ENCODE peak calls at places on chromosomes 12 and 14, in four cellular contexts. Y is endothelial cell of umbilical vein, N is tibial nerve, X is ovary. P is an unnamed sample.

GRCh38 chr12:54401127-54401526 is 16.6 kb upstream of the ZNF385A start:
- DNase-seq in Y (no peak), N (no peak), X (no peak), P (no peak)

GRCh38 chr12:77152623-77153193 is 87.3 kb upstream of the E2F7 start:
- DNase-seq in Y (peak; percentile 68), N (no peak), X (no peak), P (no peak)

GRCh38 chr12:12266389-12266872 is 413 bp downstream of the LRP6 start:
- DNase-seq in Y (no peak), N (no peak), X (peak; percentile 62), P (no peak)

GRCh38 chr14:68232643-68233055 is 413.1 kb downstream of the RAD51B start:
- DNase-seq in Y (peak; percentile 99), N (no peak), X (no peak), P (peak; percentile 58)

GRCh38 chr14:92990456-92991430 is 67.8 kb downstream of the CHGA start:
- DNase-seq in Y (no peak), N (no peak), X (peak; percentile 30), P (no peak)

GRCh38 chr12:20262131-20262530 is 106.2 kb upstream of the PDE3A start:
- DNase-seq in Y (no peak), N (no peak), X (no peak), P (no peak)

GRCh38 chr14:98551028-98551427 is 721.0 kb downstream of the BCL11B start:
- DNase-seq in Y (no peak), N (no peak), X (no peak), P (no peak)

GRCh38 chr12:76470028-76470939 is 89.3 kb downstream of the OSBPL8 start:
- DNase-seq in Y (peak; percentile 68), N (no peak), X (no peak), P (no peak)

GRCh38 chr12:92077530-92077929 is 68.1 kb downstream of the BTG1 start:
- DNase-seq in Y (no peak), N (no peak), X (no peak), P (no peak)

GRCh38 chr14:102392506-102392905 is 29.8 kb downstream of the TECPR2 start:
- DNase-seq in Y (no peak), N (no peak), X (no peak), P (no peak)

GRCh38 chr14:102394717-102395378 is 32.1 kb downstream of the TECPR2 start:
- DNase-seq in Y (no peak), N (no peak), X (no peak), P (no peak)

GRCh38 chr14:102389261-102389660 is 26.5 kb downstream of the TECPR2 start:
- DNase-seq in Y (no peak), N (no peak), X (no peak), P (no peak)

GRCh38 chr14:102390064-102390463 is 27.3 kb downstream of the TECPR2 start:
- DNase-seq in Y (peak; percentile 83), N (no peak), X (no peak), P (no peak)

DNA sequence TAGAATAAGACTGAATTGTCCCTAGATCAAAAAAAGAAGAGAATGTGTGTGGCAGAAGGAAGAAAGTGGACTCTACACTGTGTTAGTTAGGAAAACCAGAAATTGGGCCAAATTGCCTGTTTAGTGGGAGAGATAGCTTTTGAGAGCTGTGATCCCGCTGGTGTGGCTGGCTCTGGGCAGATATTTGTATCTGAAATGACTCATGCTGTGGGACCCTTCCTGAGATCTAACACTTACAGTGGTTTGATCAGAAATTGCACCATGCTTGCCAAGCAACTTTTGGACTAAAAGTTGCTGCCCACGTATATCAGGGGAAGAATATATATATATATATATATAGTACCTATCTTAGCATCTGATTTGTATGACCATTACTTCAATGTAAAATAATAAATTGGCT is 27.7 kb downstream of the TECPR2 start:
- DNase-seq in Y (no peak), N (no peak), X (no peak), P (no peak)
- H3K27ac ChIP-seq in Y (peak overlapping the region; percentile 47), N (no peak overlapping the region), X (no peak overlapping the region), P (peak overlapping the region; percentile 15)

GRCh38 chr12:47789712-47790489 is 16.9 kb downstream of the SLC48A1 start:
- DNase-seq in Y (no peak), N (no peak), X (no peak), P (no peak)
- TF ChIP-seq POLR2A in Y (no peak), N (no peak), X (no peak), P (no peak)

GRCh38 chr12:69298133-69298532 is 50.0 kb upstream of the LYZ start:
- DNase-seq in Y (no peak), N (no peak), X (no peak), P (no peak)
- TF ChIP-seq CTCF in Y (no peak), N (no peak), X (no peak), P (no peak)

GRCh38 chr14:22513066-22513812 is 75.8 kb downstream of the DAD1 start:
- DNase-seq in Y (peak; percentile 56), N (no peak), X (no peak), P (no peak)
- H3K27ac ChIP-seq in Y (no peak overlapping the region), N (peak overlapping the region; percentile 67), X (no peak overlapping the region), P (peak overlapping the region; percentile 63)

GRCh38 chr14:55577229-55577628 is 2.8 kb upstream of the KTN1 start:
- DNase-seq in Y (no peak), N (no peak), X (no peak), P (no peak)

GRCh38 chr14:55580401-55581010 is 499 bp downstream of the KTN1 start:
- DNase-seq in Y (peak; percentile 35), N (no peak), X (peak; percentile 67), P (peak; percentile 36)

GRCh38 chr14:55581011-55581806 is 1.2 kb downstream of the KTN1 start:
- DNase-seq in Y (peak; percentile 47), N (no peak), X (peak; percentile 67), P (peak; percentile 42)

GRCh38 chr14:55578511-55578910 is 1.5 kb upstream of the KTN1 start:
- DNase-seq in Y (no peak), N (no peak), X (no peak), P (no peak)

GRCh38 chr14:55579724-55580400 is at the start of gene KTN1:
- DNase-seq in Y (peak; percentile 76), N (peak; percentile 63), X (peak; percentile 86), P (peak; percentile 86)
- TF ChIP-seq POLR2A in Y (peak; percentile 67), N (no peak), X (peak; percentile 55), P (no peak)

GRCh38 chr12:25825494-25825893 is 133.0 kb upstream of the RASSF8 start:
- DNase-seq in Y (no peak), N (no peak), X (no peak), P (no peak)
- TF ChIP-seq CTCF in Y (no peak), N (no peak), X (no peak), P (no peak)

GRCh38 chr12:47818007-47818376 is 1.7 kb downstream of the HDAC7 start:
- DNase-seq in Y (no peak), N (no peak), X (no peak), P (no peak)
- H3K27ac ChIP-seq in Y (peak overlapping the region; percentile 87), N (peak overlapping the region; percentile 98), X (peak overlapping the region; percentile 96), P (peak overlapping the region; percentile 97)

GRCh38 chr12:47828967-47829482 is 9.3 kb upstream of the HDAC7 start:
- DNase-seq in Y (peak; percentile 77), N (peak; percentile 79), X (peak; percentile 93), P (peak; percentile 82)
- TF ChIP-seq POLR2A in Y (no peak), N (no peak), X (no peak), P (no peak)

GRCh38 chr12:130286041-130286440 is 51.6 kb upstream of the PIWIL1 start:
- DNase-seq in Y (no peak), N (no peak), X (no peak), P (no peak)

GRCh38 chr12:130280226-130280625 is 57.5 kb upstream of the PIWIL1 start:
- DNase-seq in Y (no peak), N (no peak), X (no peak), P (no peak)

GRCh38 chr12:130286741-130287140 is 50.9 kb upstream of the PIWIL1 start:
- DNase-seq in Y (no peak), N (no peak), X (no peak), P (no peak)

GRCh38 chr12:130281157-130281799 is 56.4 kb upstream of the PIWIL1 start:
- DNase-seq in Y (no peak), N (no peak), X (peak; percentile 53), P (no peak)
- TF ChIP-seq CTCF in Y (peak; percentile 41), N (peak; percentile 37), X (no peak), P (peak; percentile 40)

GRCh38 chr14:60616326-60617044 is 32.8 kb downstream of the SIX1 start:
- DNase-seq in Y (peak; percentile 13), N (no peak), X (no peak), P (no peak)

GRCh38 chr14:60622920-60623263 is 26.4 kb downstream of the SIX1 start:
- DNase-seq in Y (no peak), N (no peak), X (no peak), P (no peak)

GRCh38 chr14:60621386-60621785 is 27.9 kb downstream of the SIX1 start:
- DNase-seq in Y (no peak), N (no peak), X (no peak), P (no peak)

GRCh38 chr14:60618200-60618599 is 31.1 kb downstream of the SIX1 start:
- DNase-seq in Y (no peak), N (no peak), X (no peak), P (peak; percentile 51)

DNA sequence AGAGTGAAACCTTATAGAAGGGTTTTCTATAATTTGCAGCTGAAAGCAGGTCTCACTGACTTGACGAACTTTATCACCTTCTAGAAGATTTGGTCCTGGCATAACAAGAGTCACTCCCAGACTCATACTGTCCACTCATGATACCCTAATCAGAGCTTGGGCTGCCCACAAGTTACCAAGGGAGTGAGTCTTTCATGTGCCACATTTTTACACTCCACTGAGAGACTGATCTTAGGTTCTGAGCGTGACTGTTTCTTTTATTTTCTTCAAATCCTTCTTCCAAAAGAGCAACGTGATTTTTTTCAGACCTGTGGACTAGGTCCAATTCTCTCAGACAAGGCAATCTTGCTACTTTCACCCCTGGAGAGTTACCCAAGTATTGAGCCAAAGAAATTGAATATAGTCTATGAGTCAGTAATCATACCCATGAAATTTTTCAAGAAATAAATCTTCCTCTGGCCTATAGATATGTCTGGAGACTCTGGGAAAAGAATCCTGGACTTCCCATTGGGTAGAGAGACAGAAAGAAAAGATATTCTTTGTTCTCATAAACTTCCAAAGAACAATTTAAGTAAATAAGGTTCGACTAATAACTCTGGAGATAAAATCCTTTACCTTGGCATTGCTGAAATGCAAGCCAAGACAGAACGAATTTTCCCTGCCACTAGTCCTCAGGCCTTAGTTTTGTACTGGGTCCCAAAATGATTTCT is 26.9 kb downstream of the SIX1 start:
- DNase-seq in Y (no peak), N (no peak), X (no peak), P (no peak)
- H3K27ac ChIP-seq in Y (no peak overlapping the region), N (peak overlapping the region; percentile 39), X (no peak overlapping the region), P (no peak overlapping the region)